ENCODE peak calls at places on chromosome 4, in eight cellular contexts. F is A549, S is HCT116, T is heart left ventricle, B is HFF-Myc, U is IMR-90, R is stomach, Z is coronary artery. D is an unnamed sample.

GRCh38 chr4:155809835-155810234 is 51.0 kb downstream of the GUCY1B1 start:
- DNase-seq in U (peak; percentile 92), F (peak; percentile 27), T (no peak), Z (no peak), R (no peak), S (peak; percentile 85), B (peak; percentile 77), D (no peak)

GRCh38 chr4:170089274-170089742 is 448 bp downstream of the AADAT start:
- DNase-seq in S (no peak), Z (no peak), U (peak; percentile 39), F (peak; percentile 3), T (no peak), R (no peak), B (no peak), D (peak; percentile 18)

GRCh38 chr4:38233727-38234478 is 273.7 kb downstream of the PTTG2 start:
- DNase-seq in U (no peak), S (no peak), F (no peak), R (no peak), B (no peak), T (no peak), Z (no peak), D (no peak)

GRCh38 chr4:35818520-35818919 is 425.8 kb downstream of the ARAP2 start:
- DNase-seq in T (no peak), B (no peak), R (no peak), Z (no peak), U (no peak), F (no peak), S (no peak), D (no peak)

GRCh38 chr4:55348436-55348835 is 2.4 kb downstream of the SRD5A3 start:
- DNase-seq in S (no peak), F (no peak), Z (no peak), B (no peak), U (peak; percentile 82), T (no peak), R (no peak), D (no peak)

GRCh38 chr4:152808670-152809069 is 28.9 kb downstream of the ARFIP1 start:
- DNase-seq in U (no peak), R (no peak), T (no peak), F (no peak), S (no peak), Z (no peak), B (no peak), D (no peak)

GRCh38 chr4:94375364-94375763 is 32.7 kb upstream of the HPGDS start:
- DNase-seq in Z (no peak), F (no peak), B (no peak), R (no peak), U (no peak), T (no peak), S (no peak), D (no peak)

GRCh38 chr4:114423582-114423981 is 175.0 kb upstream of the UGT8 start:
- DNase-seq in B (no peak), U (no peak), T (no peak), Z (no peak), R (no peak), F (no peak), S (no peak), D (no peak)

GRCh38 chr4:144634978-144635747 is 10.8 kb upstream of the HHIP start:
- DNase-seq in F (no peak), B (no peak), S (no peak), U (no peak), T (no peak), Z (no peak), R (no peak), D (no peak)

DNA sequence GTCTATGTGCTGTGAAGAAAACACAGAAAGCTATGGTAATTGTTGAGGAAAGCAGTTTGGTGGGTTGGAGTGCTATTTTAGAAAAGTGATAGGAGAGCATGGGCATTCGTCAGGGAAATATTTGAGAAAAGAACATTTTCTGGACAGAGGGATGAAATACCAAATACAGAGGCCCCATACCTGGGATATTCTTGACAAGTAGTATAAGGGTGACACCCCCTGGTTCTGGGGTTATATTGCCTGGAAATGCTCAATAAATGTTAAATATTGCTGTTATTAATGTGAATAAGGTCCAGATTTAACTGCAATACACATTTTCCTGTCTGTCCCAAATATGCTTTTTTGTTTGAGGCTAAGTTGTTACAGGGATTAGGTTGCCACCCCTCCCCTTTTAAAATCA is 42.9 kb downstream of the WWC2 start:
- DNase-seq in S (no peak), R (no peak), B (no peak), Z (no peak), U (no peak), F (no peak), T (no peak), D (no peak)
- H3K4me3 ChIP-seq in S (no peak overlapping the region), R (no peak overlapping the region), B (no peak overlapping the region), Z (no peak overlapping the region), U (no peak overlapping the region), F (no peak overlapping the region), T (no peak overlapping the region), D (no peak overlapping the region)

GRCh38 chr4:157226601-157227000 is 6.1 kb downstream of the GRIA2 start:
- DNase-seq in B (no peak), S (no peak), F (no peak), T (no peak), R (no peak), Z (no peak), U (no peak), D (no peak)
- H3K4me3 ChIP-seq in B (no peak overlapping the region), S (no peak overlapping the region), F (no peak overlapping the region), T (no peak overlapping the region), R (no peak overlapping the region), Z (no peak overlapping the region), U (no peak overlapping the region), D (no peak overlapping the region)

GRCh38 chr4:53592128-53592527 is 842 bp upstream of the LNX1 start:
- DNase-seq in F (no peak), S (no peak), R (no peak), Z (no peak), U (peak; percentile 13), T (no peak), B (no peak), D (no peak)

GRCh38 chr4:53591372-53591892 is at the start of gene LNX1:
- DNase-seq in U (no peak), B (no peak), Z (no peak), T (no peak), F (no peak), R (peak; percentile 96), S (peak; percentile 79), D (no peak)

GRCh38 chr4:53595204-53595603 is 3.9 kb upstream of the LNX1 start:
- DNase-seq in B (no peak), Z (no peak), U (no peak), F (no peak), R (no peak), S (no peak), T (no peak), D (no peak)

GRCh38 chr4:53593765-53594164 is 2.5 kb upstream of the LNX1 start:
- DNase-seq in F (no peak), R (no peak), Z (no peak), T (no peak), U (no peak), B (no peak), S (no peak), D (no peak)

DNA sequence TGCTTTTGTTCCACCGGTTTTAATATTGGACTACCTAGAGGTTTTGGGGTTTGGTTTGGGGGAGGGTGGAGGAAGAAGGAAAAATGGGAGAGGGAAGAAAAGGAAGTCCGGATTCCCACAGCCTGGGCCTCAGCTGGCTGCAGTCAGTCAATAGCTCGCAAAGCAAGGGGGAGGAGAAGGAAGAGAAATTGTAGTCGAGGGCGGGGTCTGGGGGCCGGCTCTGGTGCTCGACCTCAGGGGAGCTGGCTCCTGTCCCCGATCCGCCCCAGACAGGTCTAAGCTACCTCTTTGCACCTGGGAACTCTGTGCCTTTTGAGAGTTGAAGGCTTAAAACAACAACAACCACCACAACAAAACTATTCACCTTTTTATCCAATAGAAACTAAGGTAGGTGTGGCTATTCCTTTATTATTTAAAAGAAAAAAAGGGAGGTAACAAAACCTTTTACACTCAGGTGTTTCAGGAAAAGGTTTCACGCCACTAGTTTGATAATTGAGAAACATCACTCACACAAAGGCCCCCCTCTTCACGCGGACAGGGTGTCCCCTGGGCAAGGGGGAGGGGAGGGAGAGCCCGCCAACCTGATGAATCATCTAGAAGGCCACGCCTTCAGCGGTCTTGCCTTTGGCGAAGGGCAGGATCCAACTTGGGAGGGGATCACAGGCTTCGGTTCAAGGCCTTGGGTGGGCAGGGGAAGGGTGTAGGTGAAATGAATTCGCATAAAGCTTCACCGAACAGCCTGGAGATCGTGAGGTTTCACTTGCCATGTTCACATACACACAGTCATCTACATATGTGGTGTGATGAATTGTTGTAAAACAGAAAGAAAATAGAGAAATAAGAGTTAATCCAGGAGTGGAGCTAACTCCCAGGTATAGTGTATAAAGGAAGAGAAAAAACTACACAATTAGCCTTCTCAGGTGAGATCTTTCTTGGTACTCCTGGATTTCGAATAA is 1.7 kb upstream of the LNX1 start:
- DNase-seq in F (peak; percentile 34), U (no peak), R (peak; percentile 77), T (no peak), Z (no peak), B (no peak), S (no peak), D (peak; percentile 69)
- H3K4me3 ChIP-seq in F (peak overlapping the region; percentile 51), U (no peak overlapping the region), R (peak overlapping the region; percentile 42), T (peak overlapping the region; percentile 30), Z (peak overlapping the region; percentile 21), B (no peak overlapping the region), S (peak overlapping the region; percentile 38), D (no peak overlapping the region)

DNA sequence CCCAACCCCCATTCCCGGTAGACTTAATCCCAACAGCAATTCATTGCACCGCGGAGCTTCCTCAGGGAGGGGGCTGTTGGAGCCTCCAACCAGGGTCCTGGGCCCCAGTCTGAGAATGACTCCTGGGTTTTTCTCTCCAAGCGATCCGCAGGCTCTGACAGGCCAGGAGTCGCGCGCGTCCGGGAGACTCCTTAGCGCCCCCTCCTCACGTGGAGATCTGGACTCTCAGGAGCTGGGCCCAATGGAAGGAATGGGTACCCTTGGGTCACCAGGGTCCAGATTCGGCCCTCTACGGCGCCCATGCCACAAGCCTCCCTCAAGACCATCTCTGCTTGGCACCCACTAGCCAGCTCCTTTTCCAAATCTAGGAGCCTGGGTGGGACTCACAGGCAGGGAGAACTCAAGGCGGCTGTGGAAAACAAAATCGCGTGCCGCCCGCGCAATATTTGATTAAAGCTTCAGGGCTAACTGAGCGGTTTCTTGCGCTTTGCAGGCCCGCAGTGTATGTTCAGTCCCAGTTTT is 7.1 kb downstream of the HAND2 start:
- DNase-seq in R (no peak), F (no peak), U (no peak), Z (peak; percentile 70), T (peak; percentile 73), B (no peak), S (no peak), D (no peak)
- H3K4me3 ChIP-seq in R (peak overlapping the region; percentile 37), F (no peak overlapping the region), U (peak overlapping the region; percentile 35), Z (peak overlapping the region; percentile 80), T (peak overlapping the region; percentile 85), B (peak overlapping the region; percentile 49), S (no peak overlapping the region), D (peak overlapping the region; percentile 51)

DNA sequence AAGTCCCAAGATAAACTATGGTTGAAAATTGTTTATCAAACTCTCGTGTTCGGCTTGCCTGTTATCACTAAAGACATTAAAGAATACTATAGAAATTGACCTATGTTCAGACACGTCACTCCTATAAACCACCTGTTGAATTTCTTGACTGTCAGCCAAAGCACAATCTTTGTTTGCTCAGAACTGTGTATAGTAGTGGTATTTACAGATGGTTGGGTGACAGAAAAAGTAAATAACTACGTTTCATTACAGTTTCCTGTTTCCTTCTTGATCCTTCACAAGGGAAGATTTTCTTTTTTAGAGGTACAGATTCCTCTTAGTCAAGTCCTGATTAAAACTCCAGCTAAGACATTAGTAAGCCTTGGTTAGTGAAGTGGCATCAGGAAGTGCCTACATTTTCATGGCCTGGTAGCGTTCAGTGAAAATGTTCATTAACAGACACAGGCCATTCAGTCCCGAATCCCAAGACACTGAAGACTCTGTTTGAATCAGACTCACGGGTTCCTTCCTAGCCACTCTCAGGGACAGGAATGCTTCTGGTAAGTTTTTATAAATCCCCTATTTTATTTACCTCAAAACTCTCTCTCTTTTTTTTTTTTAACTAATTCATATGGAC is at the start of gene SMIM31:
- DNase-seq in U (no peak), B (no peak), F (no peak), T (no peak), S (no peak), R (no peak), Z (no peak), D (no peak)
- H3K4me3 ChIP-seq in U (no peak within 1 kb of the TSS), B (no peak within 1 kb of the TSS), F (no peak within 1 kb of the TSS), T (no peak within 1 kb of the TSS), S (no peak within 1 kb of the TSS), R (peak within 1 kb of the TSS; percentile 3), Z (no peak within 1 kb of the TSS), D (no peak within 1 kb of the TSS)

D was measured in ovary.